ENCODE peak calls at places on chromosomes 7 and 10, in ten cellular contexts. L is neural progenitor cell, O is transverse colon, D is GM12865, G is fibroblast of pulmonary artery, J is NB4, S is cardiac muscle cell, N is Peyer's patch, V is skeletal muscle cell, X is HCT116. Q is an unnamed sample.

GRCh38 chr10:58152698-58153263 is 114.9 kb downstream of the IPMK start:
- DNase-seq in L (peak), O (peak), D (peak), G (peak), J (peak), S (peak), N (peak), V (peak), X (peak), Q (peak)

GRCh38 chr7:64098-64521 is 128.3 kb upstream of the FAM20C start:
- DNase-seq in L (peak), O (peak), D (peak), G (peak), J (peak), S (peak), N (no peak), V (peak), X (peak), Q (peak)

GRCh38 chr7:133662830-133663229 is 410.0 kb downstream of the EXOC4 start:
- DNase-seq in L (no peak), O (no peak), D (no peak), G (no peak), J (no peak), S (no peak), N (no peak), V (no peak), X (no peak), Q (peak)

GRCh38 chr7:108459922-108460551 is 3.8 kb upstream of the NRCAM start:
- DNase-seq in L (peak), O (no peak), D (peak), G (peak), J (peak), S (peak), N (no peak), V (no peak), X (peak), Q (peak)

GRCh38 chr10:51876528-51876927 is 177.1 kb upstream of the CSTF2T start:
- DNase-seq in L (no peak), O (no peak), D (no peak), G (no peak), J (no peak), S (no peak), N (no peak), V (no peak), X (no peak), Q (no peak)

GRCh38 chr10:15244635-15245197 is 76.2 kb upstream of the NMT2 start:
- DNase-seq in L (no peak), O (no peak), D (peak), G (no peak), J (peak), S (no peak), N (no peak), V (no peak), X (no peak), Q (no peak)

GRCh38 chr10:35611750-35612149 is 6.6 kb downstream of the GJD4 start:
- DNase-seq in L (peak), O (no peak), D (no peak), G (no peak), J (peak), S (no peak), N (no peak), V (no peak), X (no peak), Q (no peak)

GRCh38 chr7:120843121-120843520 is 14.8 kb downstream of the TSPAN12 start:
- DNase-seq in L (no peak), O (no peak), D (no peak), G (no peak), J (no peak), S (no peak), N (no peak), V (no peak), X (no peak), Q (no peak)

GRCh38 chr7:13949939-13950338 is 39.5 kb downstream of the ETV1 start:
- DNase-seq in L (no peak), O (no peak), D (no peak), G (no peak), J (no peak), S (no peak), N (no peak), V (no peak), X (no peak), Q (no peak)

GRCh38 chr10:24661374-24661773 is 62.3 kb downstream of the ARHGAP21 start:
- DNase-seq in L (no peak), O (no peak), D (no peak), G (no peak), J (no peak), S (no peak), N (no peak), V (no peak), X (no peak), Q (no peak)

GRCh38 chr10:84876116-84876999 is 548.0 kb downstream of the CCSER2 start:
- DNase-seq in L (no peak), O (no peak), D (no peak), G (no peak), J (no peak), S (peak), N (no peak), V (no peak), X (no peak), Q (no peak)

GRCh38 chr7:31102151-31102972 is 50.3 kb downstream of the ADCYAP1R1 start:
- DNase-seq in L (no peak), O (no peak), D (no peak), G (no peak), J (no peak), S (no peak), N (peak), V (no peak), X (no peak), Q (no peak)

GRCh38 chr7:34075543-34075942 is 170.2 kb downstream of the BMPER start:
- DNase-seq in L (no peak), O (no peak), D (no peak), G (no peak), J (no peak), S (no peak), N (no peak), V (no peak), X (no peak), Q (no peak)

GRCh38 chr10:72248477-72249151 is 25.1 kb upstream of the DDIT4 start:
- DNase-seq in L (no peak), O (peak), D (peak), G (peak), J (peak), S (peak), N (peak), V (peak), X (no peak), Q (peak)
- H3K4me3 ChIP-seq in L (no peak), O (peak), D (peak), G (peak), J (peak), S (no peak), N (peak), V (peak), X (peak), Q (peak)

DNA sequence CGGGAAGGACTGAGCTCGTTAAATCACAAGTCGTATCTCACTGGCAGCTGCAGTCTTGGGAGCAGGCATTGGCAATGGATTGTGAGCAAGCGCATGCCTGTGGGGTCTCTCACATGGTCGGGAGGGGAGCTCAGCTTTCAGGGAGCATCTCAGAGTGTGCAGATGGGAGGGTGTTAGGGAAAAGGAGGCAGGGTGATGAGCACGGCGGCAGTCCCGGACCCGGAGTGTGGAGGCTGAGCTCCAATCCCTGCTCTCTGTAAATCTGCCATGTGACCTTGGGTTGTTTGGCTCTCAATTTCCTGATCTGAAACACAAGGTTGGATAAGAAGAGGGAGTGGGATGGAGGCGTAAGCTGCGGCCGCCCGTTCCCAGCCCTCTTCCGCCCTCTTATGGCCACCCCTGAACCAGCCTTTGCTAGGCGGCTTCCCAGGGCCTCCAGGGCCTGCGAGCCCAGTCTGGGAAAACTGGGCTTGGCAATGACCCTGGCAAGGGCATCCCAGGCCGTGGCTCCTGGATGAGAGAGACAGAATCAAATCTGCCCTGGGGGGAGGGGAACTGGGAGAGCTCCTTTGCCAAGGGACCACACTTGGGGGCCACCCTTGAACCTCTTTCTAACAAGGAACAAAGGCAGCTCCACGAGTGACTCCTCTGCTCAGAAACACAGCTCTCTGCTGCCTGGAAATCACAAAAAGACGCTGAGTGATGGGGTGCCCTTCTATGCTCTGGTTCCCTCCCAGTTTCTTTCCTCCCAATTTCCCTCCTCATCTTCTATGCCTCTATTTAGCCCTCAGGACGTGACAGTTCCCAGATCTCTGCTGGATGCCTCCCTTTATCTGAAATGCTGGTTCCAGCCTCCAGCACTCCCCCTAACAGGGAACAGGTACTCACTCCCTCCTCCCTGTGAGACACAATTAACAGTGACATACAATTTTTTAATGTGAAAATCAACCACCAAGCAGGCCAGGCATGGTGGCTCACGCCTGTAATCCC is 41.7 kb upstream of the LOXL4 start:
- DNase-seq in L (peak), O (peak), D (peak), G (peak), J (peak), S (peak), N (peak), V (no peak), X (peak), Q (no peak)
- H3K4me3 ChIP-seq in L (peak), O (no peak), D (no peak), G (peak), J (no peak), S (no peak), N (no peak), V (peak), X (no peak), Q (no peak)

GRCh38 chr7:130486114-130486962 is 5.5 kb upstream of the MEST start:
- DNase-seq in L (peak), O (peak), D (peak), G (no peak), J (peak), S (peak), N (peak), V (no peak), X (peak), Q (no peak)
- H3K4me3 ChIP-seq in L (peak), O (peak), D (peak), G (no peak), J (peak), S (peak), N (peak), V (no peak), X (peak), Q (no peak)

DNA sequence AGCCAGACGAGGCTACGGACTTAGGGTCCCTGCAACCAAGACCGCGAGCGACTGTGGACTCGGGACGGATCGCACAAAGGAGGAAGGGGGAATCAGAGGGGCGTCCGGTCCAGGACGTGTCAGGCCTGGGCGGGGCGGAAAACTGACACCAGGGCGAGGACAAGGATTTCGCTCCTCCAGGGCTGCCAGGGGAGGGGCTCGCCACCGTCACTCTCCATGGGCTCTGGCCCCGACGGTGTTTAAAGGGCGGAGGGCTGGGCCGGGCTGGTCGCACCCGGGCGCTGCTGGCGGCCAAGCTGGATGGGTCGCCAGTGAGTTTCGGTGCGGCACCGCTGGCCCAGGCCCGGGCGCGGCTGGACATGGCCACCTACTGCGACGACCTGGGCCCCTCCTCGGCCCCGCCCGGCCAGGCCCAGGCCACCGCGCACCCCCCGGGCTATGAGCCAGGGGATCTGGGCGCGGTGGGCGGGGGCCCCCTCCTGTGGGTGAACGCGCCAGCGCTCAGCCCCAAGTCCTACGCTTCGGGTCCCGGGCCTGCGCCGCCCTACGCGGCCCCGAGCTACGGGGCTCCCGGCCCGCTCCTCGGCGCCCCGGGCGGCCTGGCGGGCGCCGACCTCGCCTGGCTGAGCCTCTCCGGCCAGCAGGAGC is at the start of gene FOXI2:
- DNase-seq in L (peak), O (no peak), D (no peak), G (no peak), J (no peak), S (peak), N (no peak), V (no peak), X (no peak), Q (no peak)
- H3K4me3 ChIP-seq in L (peak), O (peak), D (no peak), G (no peak), J (no peak), S (no peak), N (peak), V (no peak), X (no peak), Q (no peak)

DNA sequence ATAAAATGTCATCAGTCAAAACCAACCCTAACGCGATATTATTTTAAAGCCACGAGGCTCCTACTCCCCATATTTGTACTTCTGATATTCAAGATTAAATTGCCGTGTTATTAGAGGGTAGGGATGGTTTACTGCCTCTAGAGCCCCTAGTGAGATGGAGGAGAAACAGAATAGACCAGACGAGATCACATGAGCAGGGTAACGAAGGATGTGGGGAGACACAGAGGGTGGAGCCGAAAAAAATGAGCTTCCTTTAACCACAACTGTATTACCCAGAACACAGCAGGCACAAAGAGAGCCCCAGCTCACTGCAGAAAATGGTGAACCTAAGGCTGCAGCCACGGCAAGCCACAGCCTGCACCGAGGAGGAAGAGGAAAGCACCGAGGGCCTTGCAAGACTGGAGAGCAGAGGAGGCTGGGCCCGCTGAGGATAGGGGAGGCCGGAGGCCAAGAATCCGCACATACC is 14.3 kb downstream of the ZC3HAV1 start:
- DNase-seq in L (no peak), O (peak), D (peak), G (no peak), J (peak), S (no peak), N (no peak), V (no peak), X (no peak), Q (peak)
- H3K4me3 ChIP-seq in L (no peak), O (no peak), D (peak), G (no peak), J (peak), S (no peak), N (peak), V (no peak), X (no peak), Q (peak)

Q was measured in Jurkat, Clone E6-1.